ENCODE peak calls at places on chromosomes 5 and 9, in five cellular contexts. J, Y, C, D and V are unnamed samples.

GRCh38 chr5:76083555-76084495 is 642 bp downstream of the SV2C start:
- DNase-seq in J (peak; percentile 25), C (no peak), D (no peak), Y (no peak), V (peak; percentile 22)

GRCh38 chr5:74082504-74082903 is 456.5 kb downstream of the ARHGEF28 start:
- DNase-seq in C (no peak), J (no peak), D (no peak), Y (no peak), V (no peak)

GRCh38 chr5:178483620-178484019 is 106.6 kb downstream of the COL23A1 start:
- DNase-seq in D (no peak), J (no peak), C (no peak), Y (no peak), V (no peak)

GRCh38 chr5:25554077-25554476 is 909.3 kb upstream of the CDH10 start:
- DNase-seq in C (no peak), Y (no peak), J (no peak), D (no peak), V (no peak)

GRCh38 chr5:60477849-60478248 is 222.1 kb downstream of the DEPDC1B start:
- DNase-seq in D (no peak), J (no peak), C (no peak), Y (no peak), V (no peak)

GRCh38 chr9:113558632-113559502 is 95.3 kb downstream of the RGS3 start:
- DNase-seq in C (peak; percentile 91), Y (peak; percentile 82), D (no peak), J (no peak), V (no peak)

GRCh38 chr9:88425538-88425950 is 37.3 kb downstream of the SPIN1 start:
- DNase-seq in Y (peak; percentile 34), D (no peak), C (peak; percentile 25), J (no peak), V (no peak)

GRCh38 chr9:129887210-129888084 is 52.2 kb downstream of the USP20 start:
- DNase-seq in Y (peak; percentile 81), D (no peak), J (no peak), C (peak; percentile 67), V (no peak)

GRCh38 chr5:116455061-116455460 is 119.6 kb downstream of the SEMA6A start:
- DNase-seq in Y (peak; percentile 6), J (no peak), C (peak; percentile 68), D (no peak), V (no peak)

GRCh38 chr9:69444021-69444420 is 119.0 kb downstream of the ENTREP1 start:
- DNase-seq in D (no peak), Y (peak; percentile 79), C (peak; percentile 72), J (no peak), V (no peak)

GRCh38 chr5:60505796-60506195 is 194.2 kb downstream of the DEPDC1B start:
- DNase-seq in Y (no peak), J (no peak), C (no peak), D (no peak), V (no peak)

GRCh38 chr9:130911254-130912049 is 14.8 kb upstream of the QRFP start:
- DNase-seq in D (no peak), C (no peak), J (no peak), Y (no peak), V (no peak)

GRCh38 chr5:93289915-93290314 is 291.1 kb downstream of the NR2F1-AS1 start:
- DNase-seq in D (no peak), C (no peak), J (no peak), Y (no peak), V (no peak)

GRCh38 chr5:98770158-98770910 is 3.1 kb upstream of the RGMB start:
- DNase-seq in J (peak; percentile 39), Y (peak; percentile 66), D (peak; percentile 45), C (peak; percentile 75), V (no peak)

GRCh38 chr5:133251296-133252132 is 199.7 kb downstream of the HSPA4 start:
- DNase-seq in J (no peak), D (peak; percentile 45), Y (no peak), C (no peak), V (no peak)

GRCh38 chr9:122338989-122339388 is 31.8 kb upstream of the PTGS1 start:
- DNase-seq in J (no peak), Y (no peak), D (no peak), C (no peak), V (no peak)

GRCh38 chr9:114366334-114367128 is 21.3 kb downstream of the AKNA start:
- DNase-seq in C (peak; percentile 87), J (no peak), Y (peak; percentile 92), D (no peak), V (no peak)

GRCh38 chr5:174563899-174564298 is 160.5 kb upstream of the MSX2 start:
- DNase-seq in C (no peak), J (peak; percentile 7), D (no peak), Y (peak; percentile 32), V (no peak)

GRCh38 chr5:35478856-35479682 is 138.6 kb upstream of the SPEF2 start:
- DNase-seq in J (no peak), Y (peak; percentile 39), C (peak; percentile 64), D (no peak), V (no peak)

GRCh38 chr5:157266286-157267007 is 524 bp downstream of the CYFIP2 start:
- DNase-seq in J (peak; percentile 18), C (no peak), D (no peak), Y (no peak), V (no peak)

GRCh38 chr5:128287740-128288139 is 204.2 kb downstream of the SLC12A2 start:
- DNase-seq in Y (no peak), J (no peak), C (no peak), D (no peak), V (no peak)

GRCh38 chr5:142551242-142552067 is 134.4 kb downstream of the FGF1 start:
- DNase-seq in D (no peak), J (peak; percentile 55), Y (peak; percentile 22), C (no peak), V (no peak)

GRCh38 chr5:43556857-43557593 is at the start of gene PAIP1:
- DNase-seq in D (peak; percentile 57), Y (peak; percentile 86), J (peak; percentile 86), C (peak; percentile 82), V (peak; percentile 56)

GRCh38 chr5:43553381-43553780 is 3.5 kb downstream of the PAIP1 start:
- DNase-seq in Y (peak; percentile 50), D (no peak), C (peak; percentile 9), J (no peak), V (no peak)

GRCh38 chr5:43560128-43560527 is 3.3 kb upstream of the PAIP1 start:
- DNase-seq in C (peak; percentile 37), J (no peak), Y (peak; percentile 77), D (no peak), V (no peak)

GRCh38 chr5:43554497-43554896 is 2.4 kb downstream of the PAIP1 start:
- DNase-seq in Y (no peak), J (no peak), D (no peak), C (no peak), V (no peak)

DNA sequence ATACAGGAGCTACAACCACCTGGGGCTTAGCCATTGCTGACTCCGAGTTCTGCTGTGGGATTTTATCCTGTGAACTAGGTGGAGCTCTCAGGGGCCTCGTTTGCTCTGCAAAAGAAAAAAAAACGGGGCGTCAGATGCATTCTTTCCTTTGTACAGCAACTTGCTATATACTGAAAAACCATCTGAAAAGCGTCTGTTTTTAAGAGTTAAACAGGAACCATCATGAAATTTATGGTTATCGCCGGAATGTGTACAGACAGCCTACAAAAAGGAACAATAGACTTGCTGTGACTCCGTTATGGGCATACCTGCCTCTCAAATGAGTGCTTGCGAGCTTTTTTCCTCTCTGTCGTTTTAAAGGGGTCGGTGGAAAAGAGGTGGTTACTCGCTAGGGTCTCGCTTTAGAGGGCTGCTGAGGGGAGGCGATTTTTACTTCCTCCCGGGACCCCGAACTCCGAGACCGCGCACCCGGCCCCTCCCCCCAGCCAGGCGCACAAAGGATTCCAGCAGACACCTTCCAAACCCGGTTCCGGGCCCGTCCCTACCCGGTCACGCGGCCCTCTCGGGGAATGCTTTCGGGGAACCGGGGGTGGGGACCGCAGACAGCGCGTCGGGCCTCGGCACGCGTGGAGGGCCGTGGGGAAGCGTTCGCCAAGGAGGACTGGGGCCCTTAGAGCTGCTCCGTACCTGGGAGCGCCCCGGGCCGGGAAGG is 826 bp downstream of the PAIP1 start:
- DNase-seq in Y (peak; percentile 16), J (peak; percentile 66), D (peak; percentile 33), C (peak; percentile 37), V (no peak)
- TF ChIP-seq CTCF in Y (no peak), J (no peak), D (no peak), C (no peak), V (peak; percentile 8)

DNA sequence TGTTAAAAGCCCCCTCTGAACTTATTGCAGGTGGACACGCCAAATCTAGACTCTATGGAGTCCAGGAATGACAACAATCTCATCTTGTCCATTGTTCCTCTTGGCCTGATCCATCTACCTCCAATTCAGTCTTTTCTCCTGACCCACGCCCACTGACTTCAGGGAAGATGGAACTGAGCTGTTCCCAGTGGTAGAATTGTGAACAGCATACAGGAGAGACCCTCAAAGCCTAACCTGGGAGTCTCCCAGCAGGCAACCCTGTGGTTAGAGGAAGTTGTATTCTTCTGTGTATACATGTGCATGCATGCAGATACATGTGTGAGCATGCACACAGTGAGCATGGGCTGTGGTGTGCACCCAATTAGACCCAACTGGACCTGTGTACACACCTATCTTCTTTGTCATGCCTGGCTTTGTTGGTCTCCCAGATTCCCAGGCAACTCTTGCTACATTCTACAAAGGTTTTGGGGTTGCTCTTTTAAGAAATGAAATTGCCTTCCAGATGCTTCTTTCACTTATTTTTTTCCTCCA is 286.0 kb downstream of the ZSWIM6 start:
- DNase-seq in J (no peak), Y (no peak), C (no peak), D (no peak), V (no peak)
- TF ChIP-seq CTCF in J (peak; percentile 39), Y (no peak), C (peak; percentile 10), D (no peak), V (no peak)

DNA sequence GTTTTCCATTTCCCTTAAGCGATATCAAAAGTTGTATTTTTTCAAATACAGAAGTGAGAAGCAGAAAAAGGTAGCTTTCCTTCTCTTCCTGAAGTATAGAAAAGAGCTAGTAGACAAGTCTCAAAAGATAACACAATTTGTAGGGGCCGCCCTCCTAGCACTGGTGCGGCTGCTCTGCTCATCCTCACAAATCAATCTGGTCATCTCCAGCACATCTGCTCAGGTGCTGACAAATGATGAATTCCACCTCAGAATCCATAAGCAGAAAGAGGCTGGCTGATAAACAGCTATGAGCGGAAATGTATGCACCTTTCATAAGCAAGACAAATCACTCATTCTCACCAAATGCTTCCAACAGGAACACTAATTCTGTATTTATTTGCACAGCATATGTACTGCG is 124.7 kb downstream of the EFNA5 start:
- DNase-seq in Y (no peak), J (no peak), D (no peak), C (no peak), V (no peak)
- TF ChIP-seq CTCF in Y (no peak), J (no peak), D (no peak), C (no peak), V (no peak)

DNA sequence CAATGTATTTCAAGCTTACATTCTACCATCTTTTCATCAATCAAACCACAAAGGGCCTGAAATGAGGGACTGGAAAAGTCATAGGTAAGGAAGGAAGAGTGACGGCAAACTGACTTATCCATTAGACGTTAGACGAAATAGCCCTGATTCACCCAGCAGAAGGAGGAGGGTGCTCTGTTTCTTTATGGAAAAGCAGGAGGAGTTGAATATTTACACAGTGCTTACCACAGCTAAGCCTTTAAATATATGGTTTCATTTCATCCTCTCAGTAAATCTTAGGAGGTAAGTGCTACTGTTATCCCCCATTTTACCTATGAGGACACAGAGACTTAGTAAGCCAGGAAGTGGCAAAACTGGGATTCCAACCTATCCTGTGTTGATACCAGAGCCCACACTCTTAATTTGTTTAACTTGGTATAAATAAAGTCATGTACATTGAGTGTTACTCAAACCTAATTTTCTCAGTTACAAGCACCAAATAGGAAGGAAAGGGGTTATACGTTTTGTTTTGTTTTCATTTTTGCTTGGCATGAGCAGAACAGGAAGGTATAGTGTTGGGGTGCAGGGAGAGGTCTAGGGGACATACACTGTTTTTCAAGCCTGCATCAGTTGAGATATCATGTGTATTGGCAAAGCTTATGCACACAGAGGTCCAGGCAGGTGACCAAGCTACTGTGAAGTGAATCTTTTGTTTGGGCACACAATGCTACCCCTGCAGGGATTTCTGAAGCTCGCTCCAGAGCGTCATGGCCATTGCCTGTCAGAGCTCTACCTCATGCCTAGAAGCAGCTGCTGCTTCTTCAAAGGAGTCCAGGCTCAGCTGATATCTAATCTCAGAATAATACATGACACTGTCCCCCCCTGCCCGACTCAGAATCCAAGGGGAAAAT is 98.0 kb upstream of the IFNK start:
- DNase-seq in C (no peak), Y (no peak), D (no peak), J (no peak), V (no peak)
- TF ChIP-seq CTCF in C (no peak), Y (no peak), D (no peak), J (no peak), V (no peak)